ENCODE peak calls at places on chromosome 7, in seven cellular contexts. R, N, F, P, M, O and A are unnamed samples.

GRCh38 chr7:32059289-32060045 is 10.7 kb downstream of the PDE1C start:
- DNase-seq in R (no peak), N (no peak), F (no peak), P (no peak), M (no peak), O (no peak), A (no peak)

GRCh38 chr7:144730224-144730623 is 105.6 kb downstream of the TPK1 start:
- DNase-seq in R (no peak), N (no peak), F (no peak), P (no peak), M (no peak), O (no peak), A (no peak)

GRCh38 chr7:33905389-33906032 is at the start of gene BMPER:
- DNase-seq in R (no peak), N (no peak), F (no peak), P (no peak), M (no peak), O (peak; percentile 6), A (peak; percentile 49)

GRCh38 chr7:157565201-157565626 is 228.4 kb downstream of the DNAJB6 start:
- DNase-seq in R (no peak), N (no peak), F (no peak), P (no peak), M (no peak), O (no peak), A (no peak)

GRCh38 chr7:73397521-73397934 is 36.0 kb upstream of the FZD9 start:
- DNase-seq in R (no peak), N (no peak), F (no peak), P (no peak), M (no peak), O (no peak), A (peak; percentile 45)

GRCh38 chr7:22083711-22084289 is 138.1 kb upstream of the CDCA7L start:
- DNase-seq in R (no peak), N (no peak), F (no peak), P (no peak), M (no peak), O (no peak), A (no peak)

GRCh38 chr7:156765901-156766656 is 125.5 kb downstream of the RNF32 start:
- DNase-seq in R (no peak), N (no peak), F (no peak), P (no peak), M (no peak), O (no peak), A (no peak)

GRCh38 chr7:97293031-97293430 is 175.5 kb downstream of the SDHAF3 start:
- DNase-seq in R (no peak), N (no peak), F (no peak), P (no peak), M (no peak), O (no peak), A (no peak)

GRCh38 chr7:369981-370621 is 80.1 kb downstream of the FOXL3 start:
- DNase-seq in R (no peak), N (no peak), F (no peak), P (no peak), M (no peak), O (no peak), A (no peak)

GRCh38 chr7:12458520-12459131 is 55.0 kb upstream of the VWDE start:
- DNase-seq in R (no peak), N (peak; percentile 19), F (no peak), P (no peak), M (peak; percentile 58), O (no peak), A (peak; percentile 20)

GRCh38 chr7:117872565-117873055 is 631 bp downstream of the CTTNBP2 start:
- DNase-seq in R (no peak), N (no peak), F (no peak), P (no peak), M (no peak), O (no peak), A (peak; percentile 44)

GRCh38 chr7:39451901-39452300 is 114.3 kb upstream of the YAE1 start:
- DNase-seq in R (no peak), N (no peak), F (no peak), P (no peak), M (no peak), O (no peak), A (no peak)

GRCh38 chr7:151062399-151063211 is 3.2 kb downstream of the SLC4A2 start:
- DNase-seq in R (no peak), N (no peak), F (no peak), P (no peak), M (peak; percentile 72), O (no peak), A (peak; percentile 77)

GRCh38 chr7:122942059-122942458 is 53.4 kb downstream of the TAS2R16 start:
- DNase-seq in R (no peak), N (no peak), F (no peak), P (no peak), M (no peak), O (no peak), A (no peak)

GRCh38 chr7:143434660-143435059 is 8.6 kb upstream of the TAS2R60 start:
- DNase-seq in R (no peak), N (peak; percentile 79), F (no peak), P (no peak), M (peak; percentile 17), O (no peak), A (no peak)

GRCh38 chr7:92831716-92832622 is 4.4 kb downstream of the CDK6 start:
- DNase-seq in R (no peak), N (no peak), F (no peak), P (no peak), M (no peak), O (no peak), A (no peak)

GRCh38 chr7:120684463-120684862 is 173.5 kb downstream of the TSPAN12 start:
- DNase-seq in R (no peak), N (no peak), F (no peak), P (no peak), M (no peak), O (no peak), A (no peak)

GRCh38 chr7:163298-163695 is 29.1 kb upstream of the FAM20C start:
- DNase-seq in R (no peak), N (no peak), F (no peak), P (no peak), M (no peak), O (no peak), A (no peak)

GRCh38 chr7:134165266-134165665 is 38.1 kb downstream of the LRGUK start:
- DNase-seq in R (no peak), N (no peak), F (no peak), P (no peak), M (no peak), O (no peak), A (no peak)

GRCh38 chr7:1670894-1671875 is 1.1 kb downstream of the ELFN1 start:
- DNase-seq in R (no peak), N (no peak), F (no peak), P (no peak), M (no peak), O (no peak), A (no peak)

GRCh38 chr7:45186261-45186813 is 28.7 kb downstream of the RAMP3 start:
- DNase-seq in R (no peak), N (no peak), F (no peak), P (no peak), M (no peak), O (no peak), A (no peak)

GRCh38 chr7:133479456-133480097 is 226.7 kb downstream of the EXOC4 start:
- DNase-seq in R (no peak), N (no peak), F (no peak), P (no peak), M (no peak), O (no peak), A (no peak)

GRCh38 chr7:143176128-143176527 is 7.1 kb upstream of the TAS2R39 start:
- DNase-seq in R (no peak), N (no peak), F (no peak), P (no peak), M (no peak), O (no peak), A (no peak)

GRCh38 chr7:94049615-94050014 is 45.5 kb upstream of the BET1 start:
- DNase-seq in R (no peak), N (no peak), F (no peak), P (no peak), M (no peak), O (no peak), A (no peak)

GRCh38 chr7:28083159-28083997 is 97.2 kb downstream of the JAZF1 start:
- DNase-seq in R (no peak), N (no peak), F (no peak), P (no peak), M (peak; percentile 88), O (no peak), A (no peak)

GRCh38 chr7:16918288-16918895 is 36.6 kb upstream of the AGR3 start:
- DNase-seq in R (no peak), N (no peak), F (no peak), P (no peak), M (peak; percentile 45), O (peak; percentile 26), A (peak; percentile 48)

GRCh38 chr7:87712571-87712970 is 84.4 kb downstream of the RUNDC3B start:
- DNase-seq in R (no peak), N (no peak), F (no peak), P (no peak), M (no peak), O (no peak), A (no peak)

GRCh38 chr7:154350892-154351291 is 298.7 kb downstream of the DPP6 start:
- DNase-seq in R (no peak), N (no peak), F (no peak), P (no peak), M (no peak), O (no peak), A (no peak)

GRCh38 chr7:119935418-119936025 is 337.5 kb upstream of the KCND2 start:
- DNase-seq in R (no peak), N (peak; percentile 19), F (no peak), P (no peak), M (peak; percentile 33), O (no peak), A (peak; percentile 4)

GRCh38 chr7:157837561-157837960 is 500.8 kb downstream of the DNAJB6 start:
- DNase-seq in R (no peak), N (no peak), F (no peak), P (no peak), M (no peak), O (no peak), A (no peak)

GRCh38 chr7:25979605-25980004 is 172.4 kb upstream of the NFE2L3 start:
- DNase-seq in R (no peak), N (no peak), F (no peak), P (no peak), M (no peak), O (no peak), A (no peak)

GRCh38 chr7:265998-266850 is 23.7 kb upstream of the FOXL3 start:
- DNase-seq in R (no peak), N (no peak), F (no peak), P (no peak), M (no peak), O (no peak), A (no peak)

GRCh38 chr7:22860784-22861482 is 38.3 kb upstream of the TOMM7 start:
- DNase-seq in R (no peak), N (no peak), F (no peak), P (no peak), M (peak; percentile 49), O (no peak), A (no peak)

GRCh38 chr7:119320316-119320715 is 952.7 kb upstream of the KCND2 start:
- DNase-seq in R (no peak), N (no peak), F (no peak), P (no peak), M (no peak), O (no peak), A (no peak)

GRCh38 chr7:73522081-73522818 is at the start of gene BAZ1B:
- DNase-seq in R (peak; percentile 96), N (peak; percentile 95), F (peak; percentile 95), P (peak; percentile 92), M (peak; percentile 98), O (peak; percentile 95), A (peak; percentile 97)

GRCh38 chr7:120858299-120858636 is 324 bp upstream of the TSPAN12 start:
- DNase-seq in R (no peak), N (no peak), F (no peak), P (no peak), M (no peak), O (no peak), A (no peak)

GRCh38 chr7:3112499-3113134 is 69.0 kb upstream of the CARD11 start:
- DNase-seq in R (no peak), N (no peak), F (no peak), P (no peak), M (no peak), O (no peak), A (no peak)

GRCh38 chr7:93053946-93054943 is 63.5 kb downstream of the SAMD9 start:
- DNase-seq in R (no peak), N (no peak), F (no peak), P (no peak), M (no peak), O (no peak), A (no peak)